ENCODE peak calls at places on chromosome 17, in four cellular contexts. One of them, this sample, is unnamed.

GRCh38 chr17:4968916-4969550 is 1.4 kb upstream of the SPAG7 start:
- DNase-seq in nephron progenitor cell: peak
- DNase-seq in adrenal gland: no peak
- DNase-seq in Peyer's patch: no peak
- DNase-seq in this sample: no peak

GRCh38 chr17:76353004-76353598 is 615 bp downstream of the PRPSAP1 start:
- DNase-seq in nephron progenitor cell: peak
- DNase-seq in Peyer's patch: no peak
- DNase-seq in adrenal gland: peak
- DNase-seq in this sample: peak

GRCh38 chr17:8740486-8740885 is 4.2 kb downstream of the CCDC42 start:
- DNase-seq in nephron progenitor cell: no peak
- DNase-seq in adrenal gland: no peak
- DNase-seq in Peyer's patch: peak
- DNase-seq in this sample: no peak

GRCh38 chr17:75547091-75547490 is 21.6 kb downstream of the LLGL2 start:
- DNase-seq in nephron progenitor cell: no peak
- DNase-seq in adrenal gland: no peak
- DNase-seq in Peyer's patch: no peak
- DNase-seq in this sample: no peak

GRCh38 chr17:8846768-8847211 is 20.7 kb downstream of the PIK3R6 start:
- DNase-seq in nephron progenitor cell: no peak
- DNase-seq in adrenal gland: no peak
- DNase-seq in Peyer's patch: no peak
- DNase-seq in this sample: no peak

GRCh38 chr17:78925662-78926555 is 722 bp upstream of the TIMP2 start:
- DNase-seq in nephron progenitor cell: peak
- DNase-seq in adrenal gland: peak
- DNase-seq in Peyer's patch: peak
- DNase-seq in this sample: no peak

GRCh38 chr17:68972119-68972704 is 17.0 kb upstream of the ABCA8 start:
- DNase-seq in Peyer's patch: no peak
- DNase-seq in adrenal gland: no peak
- DNase-seq in nephron progenitor cell: no peak
- DNase-seq in this sample: no peak

GRCh38 chr17:225551-225950 is 44.1 kb upstream of the DOC2B start:
- DNase-seq in nephron progenitor cell: no peak
- DNase-seq in adrenal gland: no peak
- DNase-seq in Peyer's patch: no peak
- DNase-seq in this sample: no peak

GRCh38 chr17:42322382-42323267 is 34.3 kb downstream of the STAT5A start:
- DNase-seq in Peyer's patch: peak
- DNase-seq in adrenal gland: peak
- DNase-seq in nephron progenitor cell: peak
- DNase-seq in this sample: peak

GRCh38 chr17:75271233-75271954 is 363 bp upstream of the MIF4GD start:
- DNase-seq in nephron progenitor cell: peak
- DNase-seq in adrenal gland: peak
- DNase-seq in Peyer's patch: peak
- DNase-seq in this sample: no peak

GRCh38 chr17:72726936-72727335 is 365.6 kb downstream of the SLC39A11 start:
- DNase-seq in adrenal gland: no peak
- DNase-seq in nephron progenitor cell: no peak
- DNase-seq in Peyer's patch: peak
- DNase-seq in this sample: no peak

GRCh38 chr17:61753696-61754095 is 109.6 kb downstream of the BRIP1 start:
- DNase-seq in nephron progenitor cell: no peak
- DNase-seq in adrenal gland: no peak
- DNase-seq in Peyer's patch: no peak
- DNase-seq in this sample: no peak

DNA sequence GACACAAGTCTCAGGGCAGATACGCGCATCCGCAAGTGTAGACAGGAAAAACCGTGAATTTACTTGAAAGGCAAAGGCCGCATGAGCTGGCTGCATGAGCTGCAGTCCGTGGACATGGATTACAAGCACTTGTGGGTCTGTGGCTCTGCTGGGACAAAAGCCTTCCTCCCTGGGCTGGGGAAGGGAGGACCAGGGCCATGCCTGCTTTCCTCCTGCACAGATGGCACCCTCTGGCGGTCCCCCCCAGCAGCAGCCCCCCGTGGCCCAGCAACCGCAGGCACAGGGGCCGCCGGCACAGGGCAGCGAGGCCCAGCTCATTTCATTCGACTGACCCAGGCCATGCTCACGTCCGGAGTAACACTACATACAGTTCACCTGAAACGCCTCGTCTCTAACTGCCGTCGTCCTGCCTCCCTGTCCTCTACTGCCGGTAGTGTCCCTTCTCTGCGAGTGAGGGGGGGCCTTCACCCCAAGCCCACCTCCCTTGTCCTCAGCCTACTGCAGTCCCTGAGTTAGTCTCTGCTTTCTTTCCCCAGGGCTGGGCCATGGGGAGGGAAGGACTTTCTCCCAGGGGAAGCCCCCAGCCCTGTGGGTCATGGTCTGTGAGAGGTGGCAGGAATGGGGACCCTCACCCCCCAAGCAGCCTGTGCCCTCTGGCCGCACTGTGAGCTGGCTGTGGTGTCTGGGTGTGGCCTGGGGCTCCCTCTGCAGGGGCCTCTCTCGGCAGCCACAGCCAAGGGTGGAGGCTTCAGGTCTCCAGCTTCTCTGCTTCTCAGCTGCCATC is 1.7 kb upstream of the MRPL12 start:
- DNase-seq in adrenal gland: no peak
- DNase-seq in nephron progenitor cell: no peak
- DNase-seq in Peyer's patch: no peak
- DNase-seq in this sample: no peak
- TF ChIP-seq CTCF in adrenal gland: no peak
- TF ChIP-seq CTCF in nephron progenitor cell: no peak
- TF ChIP-seq CTCF in Peyer's patch: no peak
- TF ChIP-seq CTCF in this sample: no peak

DNA sequence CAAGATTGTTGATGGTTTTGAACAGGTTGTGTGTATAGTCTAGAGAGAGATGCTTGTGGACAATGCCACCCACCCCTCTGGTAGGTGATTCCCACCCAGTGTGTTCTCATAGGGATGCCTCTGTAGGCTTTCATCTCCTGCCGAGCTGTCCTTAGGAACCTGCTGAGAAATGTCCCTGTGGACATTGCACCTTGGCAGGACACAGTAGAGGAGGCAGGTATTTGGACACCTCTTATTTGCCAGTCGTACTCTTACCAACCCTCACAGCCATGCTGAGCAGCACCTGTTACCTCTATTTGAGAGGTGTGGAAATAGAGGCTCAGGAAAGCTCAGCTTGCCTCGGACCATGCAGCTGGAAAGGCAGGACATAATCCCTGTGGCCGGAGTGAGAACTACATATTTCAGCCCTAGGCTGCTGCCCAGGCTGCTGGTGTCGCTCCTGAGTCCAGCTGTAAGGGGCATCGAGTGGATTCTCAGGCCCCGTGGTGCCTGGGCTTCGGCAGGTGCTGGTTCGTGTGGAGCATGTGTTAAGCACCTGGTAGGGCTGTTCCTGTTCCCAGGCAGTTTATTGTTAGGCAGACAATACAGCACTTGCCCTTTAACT is 33.3 kb downstream of the EPN2 start:
- DNase-seq in adrenal gland: no peak
- DNase-seq in nephron progenitor cell: no peak
- DNase-seq in Peyer's patch: no peak
- DNase-seq in this sample: no peak
- TF ChIP-seq CTCF in adrenal gland: no peak
- TF ChIP-seq CTCF in nephron progenitor cell: no peak
- TF ChIP-seq CTCF in Peyer's patch: no peak
- TF ChIP-seq CTCF in this sample: no peak

GRCh38 chr17:29587591-29587990 is 1.9 kb downstream of the GIT1 start:
- DNase-seq in nephron progenitor cell: no peak
- DNase-seq in adrenal gland: peak
- DNase-seq in Peyer's patch: no peak
- DNase-seq in this sample: no peak

GRCh38 chr17:29584452-29585079 is 4.9 kb downstream of the GIT1 start:
- DNase-seq in adrenal gland: peak
- DNase-seq in Peyer's patch: no peak
- DNase-seq in nephron progenitor cell: peak
- DNase-seq in this sample: no peak

GRCh38 chr17:29586676-29587469 is 2.6 kb downstream of the GIT1 start:
- DNase-seq in nephron progenitor cell: peak
- DNase-seq in Peyer's patch: no peak
- DNase-seq in adrenal gland: no peak
- DNase-seq in this sample: no peak

GRCh38 chr17:29583324-29584248 is 5.9 kb downstream of the GIT1 start:
- DNase-seq in Peyer's patch: no peak
- DNase-seq in adrenal gland: peak
- DNase-seq in nephron progenitor cell: no peak
- DNase-seq in this sample: no peak

DNA sequence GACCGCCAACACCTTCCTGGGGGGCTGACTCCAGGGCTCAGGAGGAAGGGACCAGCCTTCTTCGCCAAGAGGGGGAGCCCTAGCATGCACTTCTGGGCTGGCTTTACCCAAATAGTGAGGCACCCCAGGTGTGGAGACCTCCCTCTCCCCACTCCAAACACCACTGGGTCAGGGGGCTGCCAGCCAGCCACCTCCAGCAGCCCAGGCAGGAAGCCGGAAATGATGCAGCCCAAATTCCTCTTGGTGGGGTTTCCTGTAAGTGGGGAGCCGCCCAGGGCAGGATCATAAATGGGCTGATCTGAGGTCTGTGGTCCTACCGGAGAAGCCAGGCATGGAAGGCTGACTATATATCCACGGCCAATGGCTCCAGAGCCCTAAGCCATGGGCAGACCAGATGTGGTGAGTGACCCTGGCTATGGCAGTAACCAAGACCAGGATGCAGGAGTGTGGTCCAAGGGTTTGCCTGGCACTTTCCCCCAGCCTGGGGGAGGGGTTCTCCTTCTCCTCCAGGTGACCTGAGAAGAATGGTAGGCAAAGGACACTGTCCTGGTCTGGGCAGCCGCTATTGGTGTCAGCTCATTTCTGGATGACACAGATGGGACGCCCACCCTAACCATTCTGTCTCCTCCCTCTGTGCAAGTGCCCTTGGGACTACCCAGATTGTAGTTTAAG is 4.2 kb downstream of the GIT1 start:
- DNase-seq in nephron progenitor cell: peak
- DNase-seq in Peyer's patch: no peak
- DNase-seq in adrenal gland: peak
- DNase-seq in this sample: no peak
- TF ChIP-seq CTCF in nephron progenitor cell: no peak
- TF ChIP-seq CTCF in Peyer's patch: peak
- TF ChIP-seq CTCF in adrenal gland: no peak
- TF ChIP-seq CTCF in this sample: no peak

GRCh38 chr17:77914440-77915254 is 43.9 kb upstream of the TNRC6C start:
- DNase-seq in Peyer's patch: no peak
- DNase-seq in adrenal gland: no peak
- DNase-seq in nephron progenitor cell: no peak
- DNase-seq in this sample: no peak
- TF ChIP-seq CTCF in Peyer's patch: no peak
- TF ChIP-seq CTCF in adrenal gland: no peak
- TF ChIP-seq CTCF in nephron progenitor cell: no peak
- TF ChIP-seq CTCF in this sample: no peak

DNA sequence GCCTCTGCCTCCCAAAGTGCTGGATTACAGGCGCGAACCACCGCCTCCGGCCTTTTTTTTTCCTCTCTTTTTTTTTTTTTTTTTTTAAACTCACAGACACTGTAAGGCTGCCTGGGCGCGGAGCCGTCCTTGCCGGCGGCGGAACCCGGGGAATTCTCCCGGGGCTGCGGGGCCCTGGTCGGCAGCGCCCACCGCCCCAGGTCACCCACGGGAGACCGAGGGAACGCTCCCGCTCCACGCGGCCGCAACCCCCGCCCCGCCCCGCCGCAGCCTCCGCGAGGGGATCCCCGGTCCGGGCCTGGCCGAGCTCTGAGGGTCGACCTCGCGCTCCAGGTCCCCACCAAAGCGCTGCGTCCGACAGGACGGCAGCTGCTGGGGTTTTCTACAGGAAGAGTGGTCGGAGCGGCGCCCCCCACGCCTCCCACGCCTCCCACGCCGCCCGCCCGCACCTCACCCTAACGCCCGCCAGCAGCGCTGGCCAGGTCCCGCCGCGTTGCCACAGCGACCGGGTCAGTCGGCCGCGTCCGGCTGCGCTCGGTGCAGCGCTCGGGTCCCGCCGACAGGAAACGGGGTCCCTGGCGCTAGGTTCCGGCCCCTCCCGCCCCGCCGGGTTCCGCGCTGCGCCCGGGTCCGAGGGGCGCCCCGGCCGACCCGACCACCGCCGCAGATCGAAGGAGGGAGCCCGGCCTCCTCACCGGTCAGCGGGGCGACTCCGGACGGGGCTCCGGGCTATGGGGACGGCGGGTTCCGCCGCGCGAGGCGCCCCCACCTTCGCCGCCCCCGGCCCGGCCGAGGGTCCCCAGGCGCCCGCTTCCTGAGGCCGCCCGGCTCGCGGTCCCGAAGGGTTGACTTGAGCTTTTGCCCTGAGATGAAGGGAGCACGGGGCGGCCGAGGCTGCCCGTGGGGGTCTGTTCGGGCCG is at the start of gene CCDC57:
- DNase-seq in Peyer's patch: peak
- DNase-seq in nephron progenitor cell: peak
- DNase-seq in adrenal gland: peak
- DNase-seq in this sample: no peak
- TF ChIP-seq CTCF in Peyer's patch: no peak
- TF ChIP-seq CTCF in nephron progenitor cell: no peak
- TF ChIP-seq CTCF in adrenal gland: peak
- TF ChIP-seq CTCF in this sample: no peak

GRCh38 chr17:2393184-2393953 is 7.5 kb downstream of the MNT start:
- DNase-seq in nephron progenitor cell: peak
- DNase-seq in Peyer's patch: peak
- DNase-seq in adrenal gland: peak
- DNase-seq in this sample: peak

GRCh38 chr17:2395258-2396170 is 5.3 kb downstream of the MNT start:
- DNase-seq in adrenal gland: no peak
- DNase-seq in nephron progenitor cell: no peak
- DNase-seq in Peyer's patch: no peak
- DNase-seq in this sample: no peak

GRCh38 chr17:2394775-2395191 is 6.1 kb downstream of the MNT start:
- DNase-seq in adrenal gland: peak
- DNase-seq in Peyer's patch: no peak
- DNase-seq in nephron progenitor cell: no peak
- DNase-seq in this sample: no peak

GRCh38 chr17:2392252-2393183 is 8.3 kb downstream of the MNT start:
- DNase-seq in nephron progenitor cell: peak
- DNase-seq in adrenal gland: peak
- DNase-seq in Peyer's patch: peak
- DNase-seq in this sample: peak

GRCh38 chr17:2393954-2394749 is 6.7 kb downstream of the MNT start:
- DNase-seq in nephron progenitor cell: no peak
- DNase-seq in Peyer's patch: no peak
- DNase-seq in adrenal gland: no peak
- DNase-seq in this sample: no peak
- TF ChIP-seq CTCF in nephron progenitor cell: no peak
- TF ChIP-seq CTCF in Peyer's patch: no peak
- TF ChIP-seq CTCF in adrenal gland: no peak
- TF ChIP-seq CTCF in this sample: no peak